ENCODE peak calls at places on chromosomes 13 and 19, in six cellular contexts. B is smooth muscle cell of the brain vasculature, Z is ureter, C is nucleus accumbens, W is adrenal gland, S is NCI-H1417. H is an unnamed sample.
A peak's percentile ranks its signal among the peaks of the same experiment; 100 is the strongest.

GRCh38 chr19:16899566-16900075 is 10.8 kb downstream of the F2RL3 start:
- DNase-seq in B (no peak), Z (no peak), C (no peak), W (no peak), S (no peak), H (no peak)

GRCh38 chr13:100443998-100444328 is 144.6 kb downstream of the GGACT start:
- DNase-seq in B (no peak), Z (no peak), C (no peak), W (no peak), S (no peak), H (no peak)

GRCh38 chr19:4077800-4078683 is 11.3 kb upstream of the ZBTB7A start:
- DNase-seq in B (no peak), Z (peak; percentile 83), C (no peak), W (peak; percentile 77), S (peak; percentile 45), H (no peak)

GRCh38 chr13:33927315-33927714 is 109.4 kb downstream of the RFC3 start:
- DNase-seq in B (no peak), Z (no peak), C (no peak), W (peak; percentile 55), S (no peak), H (no peak)

GRCh38 chr13:75437582-75438318 is 44.2 kb downstream of the TBC1D4 start:
- DNase-seq in B (peak; percentile 65), Z (no peak), C (no peak), W (no peak), S (no peak), H (no peak)

GRCh38 chr19:15934332-15935078 is at the start of gene CYP4F11:
- DNase-seq in B (no peak), Z (peak; percentile 84), C (peak; percentile 72), W (peak; percentile 91), S (no peak), H (no peak)

GRCh38 chr13:30105381-30105780 is 202.0 kb downstream of the KATNAL1 start:
- DNase-seq in B (no peak), Z (no peak), C (no peak), W (no peak), S (no peak), H (no peak)

GRCh38 chr19:18273566-18274302 is 518 bp downstream of the IQCN start:
- DNase-seq in B (no peak), Z (no peak), C (no peak), W (no peak), S (no peak), H (no peak)

GRCh38 chr19:20357921-20358320 is 190.9 kb downstream of the ZNF486 start:
- DNase-seq in B (no peak), Z (no peak), C (no peak), W (no peak), S (no peak), H (no peak)

GRCh38 chr19:42421101-42421500 is 6.1 kb downstream of the LIPE start:
- DNase-seq in B (no peak), Z (no peak), C (no peak), W (peak; percentile 26), S (no peak), H (no peak)

GRCh38 chr19:3039125-3039524 is 10.0 kb upstream of the TLE2 start:
- DNase-seq in B (no peak), Z (no peak), C (no peak), W (no peak), S (no peak), H (no peak)

GRCh38 chr13:98975822-98976261 is 2.0 kb downstream of the DOCK9 start:
- DNase-seq in B (no peak), Z (no peak), C (no peak), W (no peak), S (no peak), H (no peak)

GRCh38 chr13:73778242-73778864 is 355.9 kb downstream of the KLF12 start:
- DNase-seq in B (no peak), Z (no peak), C (no peak), W (no peak), S (no peak), H (no peak)

GRCh38 chr19:42479736-42480135 is 37.0 kb upstream of the CXCL17 start:
- DNase-seq in B (no peak), Z (no peak), C (no peak), W (no peak), S (no peak), H (no peak)

GRCh38 chr13:109790071-109790470 is 3.7 kb upstream of the IRS2 start:
- DNase-seq in B (no peak), Z (no peak), C (no peak), W (no peak), S (no peak), H (no peak)

GRCh38 chr19:7540761-7541480 is 5.4 kb downstream of the PNPLA6 start:
- DNase-seq in B (no peak), Z (peak; percentile 43), C (no peak), W (no peak), S (no peak), H (no peak)

GRCh38 chr19:932647-933552 is 7.1 kb downstream of the ARID3A start:
- DNase-seq in B (peak; percentile 90), Z (peak; percentile 79), C (no peak), W (peak; percentile 67), S (no peak), H (no peak)

GRCh38 chr13:85413664-85414063 is 385.6 kb downstream of the SLITRK6 start:
- DNase-seq in B (no peak), Z (no peak), C (no peak), W (no peak), S (no peak), H (no peak)

GRCh38 chr13:30004204-30004603 is 153.8 kb upstream of the UBL3 start:
- DNase-seq in B (no peak), Z (no peak), C (no peak), W (no peak), S (no peak), H (no peak)